ENCODE peak calls at places on chromosomes 13 and 19, in five cellular contexts. U is neuronal stem cell; S is activated CD4-positive, CD25-positive, alpha-beta regulatory T cell; N is NCI-H1694 treated with DMSO at 0.1 percent for 48 hours; D is HTR-8/SVneo. V is an unnamed sample.

GRCh38 chr19:2524361-2524839 is 48.5 kb downstream of the GADD45B start:
- DNase-seq in D (no peak), N (no peak), S (no peak), U (no peak), V (no peak)

GRCh38 chr19:53865918-53866696 is 1.6 kb upstream of the MYADM start:
- DNase-seq in N (no peak), D (no peak), U (peak; percentile 79), S (peak; percentile 27), V (peak; percentile 27)

GRCh38 chr13:38542601-38543000 is 144.3 kb upstream of the FREM2 start:
- DNase-seq in U (no peak), D (no peak), N (no peak), S (no peak), V (peak; percentile 57)

GRCh38 chr13:52177276-52177675 is 17.9 kb upstream of the NEK3 start:
- DNase-seq in S (no peak), U (no peak), D (no peak), N (no peak), V (no peak)

GRCh38 chr13:95497307-95497943 is 55.1 kb upstream of the CLDN10 start:
- DNase-seq in S (no peak), N (no peak), D (no peak), U (no peak), V (no peak)

GRCh38 chr13:23793711-23794110 is 95.5 kb downstream of the MIPEP start:
- DNase-seq in D (no peak), N (no peak), S (no peak), U (no peak), V (no peak)

GRCh38 chr19:55173186-55173716 is 6.8 kb upstream of the DNAAF3 start:
- DNase-seq in N (no peak), D (no peak), S (no peak), U (no peak), V (no peak)

GRCh38 chr19:57302020-57302465 is 18.2 kb upstream of the ZNF543 start:
- DNase-seq in S (no peak), N (no peak), U (no peak), D (no peak), V (peak; percentile 99)

GRCh38 chr13:109735567-109735966 is 50.8 kb downstream of the IRS2 start:
- DNase-seq in N (no peak), U (no peak), D (no peak), S (no peak), V (no peak)

GRCh38 chr19:28312269-28312668 is 900.7 kb downstream of the UQCRFS1 start:
- DNase-seq in D (no peak), N (no peak), S (no peak), U (no peak), V (no peak)

GRCh38 chr19:7864719-7865074 is 9.5 kb downstream of the PRR36 start:
- DNase-seq in S (no peak), U (no peak), N (no peak), D (no peak), V (no peak)

GRCh38 chr13:44172411-44172810 is 201.2 kb upstream of the SERP2 start:
- DNase-seq in D (no peak), S (no peak), U (no peak), N (no peak), V (no peak)

GRCh38 chr19:36213793-36214387 is 575 bp downstream of the ZNF565 start:
- DNase-seq in N (no peak), D (no peak), S (peak; percentile 49), U (peak; percentile 1), V (no peak)

GRCh38 chr19:35207391-35207871 is 21.1 kb downstream of the FAM187B start:
- DNase-seq in D (no peak), U (no peak), N (no peak), S (no peak), V (no peak)

GRCh38 chr13:96540656-96541055 is 450.7 kb downstream of the HS6ST3 start:
- DNase-seq in S (no peak), U (no peak), D (no peak), N (no peak), V (no peak)

GRCh38 chr19:55463583-55464031 is 944 bp downstream of the C19orf85 start:
- DNase-seq in U (no peak), D (no peak), S (no peak), N (no peak), V (no peak)

GRCh38 chr19:48806818-48807589 is 3.8 kb downstream of the BCAT2 start:
- DNase-seq in N (no peak), S (no peak), D (no peak), U (peak; percentile 68), V (no peak)

GRCh38 chr19:38683393-38684077 is 36.1 kb downstream of the ACTN4 start:
- DNase-seq in U (no peak), D (peak; percentile 80), S (no peak), N (no peak), V (peak; percentile 92)

GRCh38 chr13:33927315-33927714 is 109.4 kb downstream of the RFC3 start:
- DNase-seq in S (no peak), U (no peak), N (no peak), D (no peak), V (peak; percentile 74)

GRCh38 chr19:16330368-16330801 is 5.8 kb downstream of the KLF2 start:
- DNase-seq in U (no peak), D (peak; percentile 91), N (no peak), S (peak; percentile 87), V (peak; percentile 86)

GRCh38 chr13:39217471-39217870 is 179.2 kb downstream of the NHLRC3 start:
- DNase-seq in S (no peak), U (no peak), N (no peak), D (no peak), V (no peak)

GRCh38 chr19:18100710-18101109 is 3.1 kb downstream of the MAST3 start:
- DNase-seq in S (no peak), D (no peak), N (no peak), U (peak; percentile 58), V (no peak)

GRCh38 chr13:73411067-73411809 is 352.4 kb downstream of the KLF5 start:
- DNase-seq in S (no peak), U (no peak), N (no peak), D (no peak), V (peak; percentile 10)

GRCh38 chr19:3827306-3827705 is 41.1 kb upstream of the MATK start:
- DNase-seq in S (no peak), U (no peak), D (no peak), N (no peak), V (no peak)